ENCODE peak calls at places on chromosome 18, in six cellular contexts. One of them, this sample, is unnamed.

GRCh38 chr18:79682896-79683625 is 3.5 kb downstream of the CTDP1 start:
- DNase-seq in trophoblast cell: no peak
- DNase-seq in NT2/D1: no peak
- DNase-seq in GM23248: no peak
- DNase-seq in cardiac muscle cell: no peak
- DNase-seq in neuronal stem cell: no peak
- DNase-seq in this sample: no peak

GRCh38 chr18:27394687-27395086 is 209.6 kb upstream of the CHST9 start:
- DNase-seq in trophoblast cell: no peak
- DNase-seq in NT2/D1: no peak
- DNase-seq in GM23248: no peak
- DNase-seq in cardiac muscle cell: no peak
- DNase-seq in neuronal stem cell: no peak
- DNase-seq in this sample: no peak

GRCh38 chr18:2310824-2311349 is 260.4 kb downstream of the METTL4 start:
- DNase-seq in trophoblast cell: no peak
- DNase-seq in NT2/D1: no peak
- DNase-seq in GM23248: no peak
- DNase-seq in cardiac muscle cell: no peak
- DNase-seq in neuronal stem cell: no peak
- DNase-seq in this sample: no peak

GRCh38 chr18:24843123-24843522 is 382.7 kb downstream of the HRH4 start:
- DNase-seq in trophoblast cell: no peak
- DNase-seq in NT2/D1: no peak
- DNase-seq in GM23248: no peak
- DNase-seq in cardiac muscle cell: no peak
- DNase-seq in neuronal stem cell: no peak
- DNase-seq in this sample: no peak

GRCh38 chr18:24023185-24023814 is 8.7 kb downstream of the TTC39C start:
- DNase-seq in trophoblast cell: peak; percentile 91
- DNase-seq in NT2/D1: no peak
- DNase-seq in GM23248: no peak
- DNase-seq in cardiac muscle cell: no peak
- DNase-seq in neuronal stem cell: no peak
- DNase-seq in this sample: no peak

GRCh38 chr18:59748628-59749360 is 51.6 kb upstream of the CCBE1 start:
- DNase-seq in trophoblast cell: peak; percentile 77
- DNase-seq in NT2/D1: no peak
- DNase-seq in GM23248: peak; percentile 96
- DNase-seq in cardiac muscle cell: no peak
- DNase-seq in neuronal stem cell: no peak
- DNase-seq in this sample: no peak

GRCh38 chr18:57710226-57710625 is 88.6 kb upstream of the NARS1 start:
- DNase-seq in trophoblast cell: no peak
- DNase-seq in NT2/D1: no peak
- DNase-seq in GM23248: no peak
- DNase-seq in cardiac muscle cell: no peak
- DNase-seq in neuronal stem cell: no peak
- DNase-seq in this sample: no peak

GRCh38 chr18:42113529-42114191 is 158.6 kb downstream of the PIK3C3 start:
- DNase-seq in trophoblast cell: peak; percentile 48
- DNase-seq in NT2/D1: no peak
- DNase-seq in GM23248: peak; percentile 53
- DNase-seq in cardiac muscle cell: no peak
- DNase-seq in neuronal stem cell: no peak
- DNase-seq in this sample: no peak

GRCh38 chr18:66587430-66587829 is 16.5 kb downstream of the CDH19 start:
- DNase-seq in trophoblast cell: no peak
- DNase-seq in NT2/D1: no peak
- DNase-seq in GM23248: no peak
- DNase-seq in cardiac muscle cell: no peak
- DNase-seq in neuronal stem cell: no peak
- DNase-seq in this sample: no peak

GRCh38 chr18:57251747-57252146 is 100.6 kb upstream of the ST8SIA3 start:
- DNase-seq in trophoblast cell: no peak
- DNase-seq in NT2/D1: no peak
- DNase-seq in GM23248: no peak
- DNase-seq in cardiac muscle cell: no peak
- DNase-seq in neuronal stem cell: no peak
- DNase-seq in this sample: no peak

GRCh38 chr18:69599377-69599776 is 198.7 kb downstream of the DOK6 start:
- DNase-seq in trophoblast cell: no peak
- DNase-seq in NT2/D1: no peak
- DNase-seq in GM23248: no peak
- DNase-seq in cardiac muscle cell: no peak
- DNase-seq in neuronal stem cell: no peak
- DNase-seq in this sample: no peak

GRCh38 chr18:10404148-10404547 is 50.3 kb upstream of the APCDD1 start:
- DNase-seq in trophoblast cell: no peak
- DNase-seq in NT2/D1: no peak
- DNase-seq in GM23248: no peak
- DNase-seq in cardiac muscle cell: no peak
- DNase-seq in neuronal stem cell: peak; percentile 65
- DNase-seq in this sample: no peak

GRCh38 chr18:40866013-40866644 is 1088.9 kb upstream of the PIK3C3 start:
- DNase-seq in trophoblast cell: no peak
- DNase-seq in NT2/D1: no peak
- DNase-seq in GM23248: peak; percentile 39
- DNase-seq in cardiac muscle cell: no peak
- DNase-seq in neuronal stem cell: no peak
- DNase-seq in this sample: no peak

GRCh38 chr18:6963452-6964097 is 154.0 kb downstream of the LAMA1 start:
- DNase-seq in trophoblast cell: no peak
- DNase-seq in NT2/D1: no peak
- DNase-seq in GM23248: no peak
- DNase-seq in cardiac muscle cell: no peak
- DNase-seq in neuronal stem cell: no peak
- DNase-seq in this sample: no peak

DNA sequence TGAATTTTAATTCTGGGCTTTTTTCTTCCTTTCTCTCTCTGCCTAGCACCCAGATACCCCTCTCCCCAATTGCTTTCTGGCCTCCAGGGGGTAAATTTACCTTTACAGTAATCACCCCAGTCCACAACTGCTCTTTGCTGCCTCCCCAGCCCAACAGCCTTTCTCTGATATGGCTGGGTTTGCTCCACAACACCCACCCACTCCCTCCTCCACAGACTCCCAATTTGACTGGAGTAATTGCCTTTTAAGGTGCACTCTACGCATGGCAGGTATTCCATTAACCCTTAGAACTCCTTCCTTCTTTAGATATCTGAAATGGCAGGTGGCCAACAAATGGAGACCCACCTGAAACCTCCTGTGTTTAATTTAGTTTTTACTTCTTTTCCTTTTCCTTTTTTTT is 3.6 kb downstream of the CELF4 start:
- DNase-seq in trophoblast cell: no peak
- DNase-seq in NT2/D1: no peak
- DNase-seq in GM23248: no peak
- DNase-seq in cardiac muscle cell: no peak
- DNase-seq in neuronal stem cell: no peak
- DNase-seq in this sample: no peak
- H3K36me3 ChIP-seq in trophoblast cell: no peaks in the 10 kb centered on the region
- H3K36me3 ChIP-seq in NT2/D1: no peaks in the 10 kb centered on the region
- H3K36me3 ChIP-seq in GM23248: no peaks in the 10 kb centered on the region
- H3K36me3 ChIP-seq in cardiac muscle cell: no peaks in the 10 kb centered on the region
- H3K36me3 ChIP-seq in neuronal stem cell: no peaks in the 10 kb centered on the region
- H3K36me3 ChIP-seq in this sample: no peaks in the 10 kb centered on the region

GRCh38 chr18:74152906-74153305 is 4.6 kb downstream of the TIMM21 start:
- DNase-seq in trophoblast cell: no peak
- DNase-seq in NT2/D1: no peak
- DNase-seq in GM23248: no peak
- DNase-seq in cardiac muscle cell: no peak
- DNase-seq in neuronal stem cell: no peak
- DNase-seq in this sample: no peak

GRCh38 chr18:74153377-74153776 is 5.1 kb downstream of the TIMM21 start:
- DNase-seq in trophoblast cell: no peak
- DNase-seq in NT2/D1: no peak
- DNase-seq in GM23248: peak; percentile 12
- DNase-seq in cardiac muscle cell: no peak
- DNase-seq in neuronal stem cell: no peak
- DNase-seq in this sample: no peak

GRCh38 chr18:74152270-74152669 is 3.9 kb downstream of the TIMM21 start:
- DNase-seq in trophoblast cell: no peak
- DNase-seq in NT2/D1: no peak
- DNase-seq in GM23248: no peak
- DNase-seq in cardiac muscle cell: no peak
- DNase-seq in neuronal stem cell: no peak
- DNase-seq in this sample: no peak

GRCh38 chr18:74155276-74155675 is 7.0 kb downstream of the TIMM21 start:
- DNase-seq in trophoblast cell: no peak
- DNase-seq in NT2/D1: no peak
- DNase-seq in GM23248: no peak
- DNase-seq in cardiac muscle cell: no peak
- DNase-seq in neuronal stem cell: no peak
- DNase-seq in this sample: no peak

GRCh38 chr18:74153793-74154192 is 5.5 kb downstream of the TIMM21 start:
- DNase-seq in trophoblast cell: no peak
- DNase-seq in NT2/D1: no peak
- DNase-seq in GM23248: no peak
- DNase-seq in cardiac muscle cell: no peak
- DNase-seq in neuronal stem cell: no peak
- DNase-seq in this sample: no peak
- H3K36me3 ChIP-seq in trophoblast cell: peaks cover 11% of the 10 kb centered on the region
- H3K36me3 ChIP-seq in NT2/D1: peaks cover 77% of the 10 kb centered on the region
- H3K36me3 ChIP-seq in GM23248: peaks cover 21% of the 10 kb centered on the region
- H3K36me3 ChIP-seq in cardiac muscle cell: peaks cover 29% of the 10 kb centered on the region
- H3K36me3 ChIP-seq in neuronal stem cell: peaks cover 82% of the 10 kb centered on the region
- H3K36me3 ChIP-seq in this sample: peaks cover 60% of the 10 kb centered on the region

DNA sequence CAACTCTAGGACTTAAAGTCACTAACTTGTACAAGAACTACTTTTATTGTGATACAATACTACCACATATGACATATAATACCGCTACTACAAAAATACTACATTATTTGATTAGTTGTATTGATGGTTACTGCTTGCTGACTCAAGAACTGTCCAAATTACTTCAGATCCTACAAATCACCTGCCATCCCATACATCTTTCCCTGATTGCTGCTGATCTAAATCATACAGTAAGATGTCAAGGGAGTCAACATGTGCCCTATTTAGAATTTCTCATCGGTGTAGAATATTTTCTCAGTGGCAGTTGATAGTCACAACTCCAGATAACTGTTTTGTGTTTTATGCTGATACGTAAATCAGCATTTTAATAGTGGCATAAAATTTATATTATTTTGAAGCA is 161.0 kb upstream of the DSEL start:
- DNase-seq in trophoblast cell: no peak
- DNase-seq in NT2/D1: no peak
- DNase-seq in GM23248: no peak
- DNase-seq in cardiac muscle cell: no peak
- DNase-seq in neuronal stem cell: no peak
- DNase-seq in this sample: no peak
- H3K36me3 ChIP-seq in trophoblast cell: no peaks in the 10 kb centered on the region
- H3K36me3 ChIP-seq in NT2/D1: no peaks in the 10 kb centered on the region
- H3K36me3 ChIP-seq in GM23248: no peaks in the 10 kb centered on the region
- H3K36me3 ChIP-seq in cardiac muscle cell: no peaks in the 10 kb centered on the region
- H3K36me3 ChIP-seq in neuronal stem cell: no peaks in the 10 kb centered on the region
- H3K36me3 ChIP-seq in this sample: no peaks in the 10 kb centered on the region

DNA sequence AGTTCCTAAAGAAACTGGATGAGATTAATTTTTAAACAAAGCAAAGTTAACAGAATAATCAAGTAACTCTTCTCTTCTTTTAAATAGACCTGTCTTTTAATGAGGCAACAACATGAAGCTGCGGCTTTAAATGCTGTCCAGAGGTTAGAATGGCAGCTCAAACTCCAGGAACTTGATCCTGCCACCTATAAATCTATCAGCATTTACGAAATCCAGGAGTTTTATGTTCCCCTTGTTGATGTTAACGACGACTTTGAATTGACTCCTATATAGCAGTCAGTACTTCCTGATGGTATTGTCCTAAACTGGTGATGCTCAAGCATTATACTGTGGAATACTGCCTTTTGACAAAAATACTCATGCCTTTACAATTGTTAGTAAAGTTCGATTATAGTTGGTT is 53.7 kb upstream of the TWSG1 start:
- DNase-seq in trophoblast cell: no peak
- DNase-seq in NT2/D1: no peak
- DNase-seq in GM23248: no peak
- DNase-seq in cardiac muscle cell: no peak
- DNase-seq in neuronal stem cell: no peak
- DNase-seq in this sample: no peak
- H3K36me3 ChIP-seq in trophoblast cell: peaks cover 3% of the 10 kb centered on the region
- H3K36me3 ChIP-seq in NT2/D1: no peaks in the 10 kb centered on the region
- H3K36me3 ChIP-seq in GM23248: peaks cover 24% of the 10 kb centered on the region
- H3K36me3 ChIP-seq in cardiac muscle cell: peaks cover 12% of the 10 kb centered on the region
- H3K36me3 ChIP-seq in neuronal stem cell: peaks cover 48% of the 10 kb centered on the region
- H3K36me3 ChIP-seq in this sample: peaks cover 61% of the 10 kb centered on the region

GRCh38 chr18:50058731-50059130 is 136.2 kb downstream of the MYO5B start:
- DNase-seq in trophoblast cell: no peak
- DNase-seq in NT2/D1: no peak
- DNase-seq in GM23248: no peak
- DNase-seq in cardiac muscle cell: no peak
- DNase-seq in neuronal stem cell: no peak
- DNase-seq in this sample: no peak
- H3K36me3 ChIP-seq in trophoblast cell: no peaks in the 10 kb centered on the region
- H3K36me3 ChIP-seq in NT2/D1: no peaks in the 10 kb centered on the region
- H3K36me3 ChIP-seq in GM23248: no peaks in the 10 kb centered on the region
- H3K36me3 ChIP-seq in cardiac muscle cell: no peaks in the 10 kb centered on the region
- H3K36me3 ChIP-seq in neuronal stem cell: no peaks in the 10 kb centered on the region
- H3K36me3 ChIP-seq in this sample: no peaks in the 10 kb centered on the region

GRCh38 chr18:13621886-13622619 is 104.3 kb downstream of the FAM210A start:
- DNase-seq in trophoblast cell: no peak
- DNase-seq in NT2/D1: no peak
- DNase-seq in GM23248: no peak
- DNase-seq in cardiac muscle cell: no peak
- DNase-seq in neuronal stem cell: no peak
- DNase-seq in this sample: no peak

GRCh38 chr18:13622751-13623150 is 103.6 kb downstream of the FAM210A start:
- DNase-seq in trophoblast cell: no peak
- DNase-seq in NT2/D1: no peak
- DNase-seq in GM23248: no peak
- DNase-seq in cardiac muscle cell: no peak
- DNase-seq in neuronal stem cell: no peak
- DNase-seq in this sample: no peak

GRCh38 chr18:13624563-13625237 is 101.7 kb downstream of the FAM210A start:
- DNase-seq in trophoblast cell: no peak
- DNase-seq in NT2/D1: no peak
- DNase-seq in GM23248: no peak
- DNase-seq in cardiac muscle cell: no peak
- DNase-seq in neuronal stem cell: no peak
- DNase-seq in this sample: no peak

GRCh38 chr18:13623871-13624270 is 102.5 kb downstream of the FAM210A start:
- DNase-seq in trophoblast cell: no peak
- DNase-seq in NT2/D1: no peak
- DNase-seq in GM23248: no peak
- DNase-seq in cardiac muscle cell: no peak
- DNase-seq in neuronal stem cell: no peak
- DNase-seq in this sample: no peak

GRCh38 chr18:13623348-13623747 is 103.0 kb downstream of the FAM210A start:
- DNase-seq in trophoblast cell: no peak
- DNase-seq in NT2/D1: no peak
- DNase-seq in GM23248: no peak
- DNase-seq in cardiac muscle cell: no peak
- DNase-seq in neuronal stem cell: no peak
- DNase-seq in this sample: no peak
- H3K36me3 ChIP-seq in trophoblast cell: no peaks in the 10 kb centered on the region
- H3K36me3 ChIP-seq in NT2/D1: no peaks in the 10 kb centered on the region
- H3K36me3 ChIP-seq in GM23248: no peaks in the 10 kb centered on the region
- H3K36me3 ChIP-seq in cardiac muscle cell: no peaks in the 10 kb centered on the region
- H3K36me3 ChIP-seq in neuronal stem cell: no peaks in the 10 kb centered on the region
- H3K36me3 ChIP-seq in this sample: no peaks in the 10 kb centered on the region